ENCODE peak calls at places on chromosomes 2 and 18, in five cellular contexts. One of them, this sample, is unnamed. For H3K36me3 and H3K9me3, the result is how much of the 10 kb centered on the place peaks cover.

GRCh38 chr2:96727431-96727830 is 12.4 kb downstream of the LMAN2L start:
- DNase-seq in tibial nerve: no peak
- DNase-seq in uterus: no peak
- DNase-seq in gastrocnemius medialis: no peak
- DNase-seq in NT2/D1: no peak
- DNase-seq in this sample: no peak

GRCh38 chr2:109722026-109722425 is 72.1 kb upstream of the RGPD5 start:
- DNase-seq in NT2/D1: no peak
- DNase-seq in tibial nerve: no peak
- DNase-seq in uterus: no peak
- DNase-seq in gastrocnemius medialis: no peak
- DNase-seq in this sample: peak

GRCh38 chr2:40642261-40642660 is 190.4 kb upstream of the SLC8A1 start:
- DNase-seq in NT2/D1: no peak
- DNase-seq in tibial nerve: no peak
- DNase-seq in uterus: no peak
- DNase-seq in gastrocnemius medialis: no peak
- DNase-seq in this sample: no peak

GRCh38 chr18:1012775-1013174 is 108.1 kb downstream of the ADCYAP1 start:
- DNase-seq in tibial nerve: no peak
- DNase-seq in gastrocnemius medialis: no peak
- DNase-seq in uterus: no peak
- DNase-seq in NT2/D1: no peak
- DNase-seq in this sample: no peak

GRCh38 chr2:30287190-30287589 is 55.9 kb downstream of the LBH start:
- DNase-seq in uterus: no peak
- DNase-seq in gastrocnemius medialis: no peak
- DNase-seq in tibial nerve: no peak
- DNase-seq in NT2/D1: no peak
- DNase-seq in this sample: no peak

GRCh38 chr2:7795358-7796199 is 878.4 kb downstream of the RNF144A start:
- DNase-seq in tibial nerve: no peak
- DNase-seq in NT2/D1: no peak
- DNase-seq in uterus: no peak
- DNase-seq in gastrocnemius medialis: no peak
- DNase-seq in this sample: no peak

GRCh38 chr18:77218642-77219041 is 31.0 kb upstream of the GALR1 start:
- DNase-seq in tibial nerve: no peak
- DNase-seq in NT2/D1: no peak
- DNase-seq in gastrocnemius medialis: no peak
- DNase-seq in uterus: no peak
- DNase-seq in this sample: no peak

GRCh38 chr2:240236217-240237111 is 96.0 kb upstream of the OTOS start:
- DNase-seq in uterus: no peak
- DNase-seq in gastrocnemius medialis: peak
- DNase-seq in tibial nerve: peak
- DNase-seq in NT2/D1: no peak
- DNase-seq in this sample: no peak

GRCh38 chr2:232575404-232575746 is 24.9 kb downstream of the EIF4E2 start:
- DNase-seq in NT2/D1: no peak
- DNase-seq in uterus: no peak
- DNase-seq in gastrocnemius medialis: no peak
- DNase-seq in tibial nerve: no peak
- DNase-seq in this sample: no peak

GRCh38 chr2:232574674-232575403 is 24.4 kb downstream of the EIF4E2 start:
- DNase-seq in uterus: no peak
- DNase-seq in NT2/D1: no peak
- DNase-seq in gastrocnemius medialis: peak
- DNase-seq in tibial nerve: no peak
- DNase-seq in this sample: no peak

GRCh38 chr2:232571026-232571474 is 20.6 kb downstream of the EIF4E2 start:
- DNase-seq in tibial nerve: no peak
- DNase-seq in NT2/D1: no peak
- DNase-seq in uterus: no peak
- DNase-seq in gastrocnemius medialis: no peak
- DNase-seq in this sample: no peak

GRCh38 chr2:232573042-232573441 is 22.6 kb downstream of the EIF4E2 start:
- DNase-seq in tibial nerve: no peak
- DNase-seq in uterus: no peak
- DNase-seq in gastrocnemius medialis: no peak
- DNase-seq in NT2/D1: no peak
- DNase-seq in this sample: no peak

DNA sequence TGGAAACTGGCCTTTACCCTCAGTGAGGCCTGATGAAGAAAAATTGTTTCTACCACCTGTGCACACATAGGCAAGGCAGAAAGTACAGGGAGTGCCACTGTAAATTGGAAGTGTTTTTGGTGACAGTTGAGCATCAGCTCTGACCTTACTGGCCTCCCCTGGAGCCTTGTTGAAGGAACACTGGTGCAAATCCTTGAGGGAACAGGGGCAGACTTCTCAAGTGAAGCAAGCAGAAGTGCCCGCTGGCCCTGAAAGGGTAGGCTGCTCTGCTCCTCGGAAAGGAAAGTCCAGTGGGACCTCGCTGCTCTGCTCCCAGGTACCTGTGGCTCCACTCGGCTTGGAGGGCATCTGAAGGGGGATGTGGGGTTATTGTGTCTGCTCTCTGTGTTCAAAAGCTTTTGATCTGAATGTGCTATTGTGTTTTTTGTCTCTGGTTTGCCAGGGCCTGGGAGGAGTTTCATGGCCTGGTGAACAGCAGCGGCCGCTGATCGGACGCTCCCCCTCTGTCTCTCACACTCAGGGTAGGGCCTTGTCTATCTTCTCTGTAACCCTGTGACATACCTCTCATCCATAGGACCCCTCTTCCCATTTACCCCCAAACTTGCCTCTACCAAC is 23.4 kb downstream of the EIF4E2 start:
- DNase-seq in uterus: no peak
- DNase-seq in NT2/D1: no peak
- DNase-seq in tibial nerve: no peak
- DNase-seq in gastrocnemius medialis: peak
- DNase-seq in this sample: no peak
- H3K36me3 ChIP-seq in uterus: under half
- H3K36me3 ChIP-seq in NT2/D1: half or more
- H3K36me3 ChIP-seq in tibial nerve: under half
- H3K36me3 ChIP-seq in gastrocnemius medialis: under half
- H3K36me3 ChIP-seq in this sample: under half

DNA sequence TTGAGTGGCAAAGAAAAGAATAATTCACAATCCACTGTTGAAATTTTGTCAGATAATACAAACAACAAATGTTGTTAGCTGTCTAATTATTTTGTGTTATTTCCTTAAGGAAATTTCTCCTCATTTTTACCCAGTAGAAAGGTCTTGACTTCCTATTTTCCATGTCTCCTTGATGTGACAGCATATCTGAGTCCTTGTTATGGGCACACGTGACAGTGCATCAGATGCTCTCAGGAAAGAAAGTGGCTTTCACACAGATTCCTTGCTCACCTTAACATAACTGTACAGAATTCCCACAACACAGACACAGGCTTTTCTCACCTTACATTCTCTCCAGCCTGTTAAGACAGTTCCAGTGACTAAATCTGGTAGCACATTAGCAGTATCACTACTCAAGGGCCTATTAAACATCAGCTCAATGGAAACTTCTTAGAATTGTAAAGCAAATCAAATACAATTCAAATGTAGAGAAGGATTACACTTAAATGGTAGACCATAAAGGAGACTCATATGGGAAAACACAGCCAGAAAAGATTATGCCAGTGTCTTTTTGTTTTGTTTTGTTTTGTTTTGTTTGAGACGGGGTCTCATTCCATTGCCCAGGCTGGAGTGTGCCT is 30.2 kb upstream of the GPR55 start:
- DNase-seq in NT2/D1: no peak
- DNase-seq in uterus: no peak
- DNase-seq in gastrocnemius medialis: no peak
- DNase-seq in tibial nerve: no peak
- DNase-seq in this sample: no peak
- H3K9me3 ChIP-seq in NT2/D1: under half
- H3K9me3 ChIP-seq in uterus: under half
- H3K9me3 ChIP-seq in gastrocnemius medialis: under half
- H3K9me3 ChIP-seq in tibial nerve: under half
- H3K9me3 ChIP-seq in this sample: under half

DNA sequence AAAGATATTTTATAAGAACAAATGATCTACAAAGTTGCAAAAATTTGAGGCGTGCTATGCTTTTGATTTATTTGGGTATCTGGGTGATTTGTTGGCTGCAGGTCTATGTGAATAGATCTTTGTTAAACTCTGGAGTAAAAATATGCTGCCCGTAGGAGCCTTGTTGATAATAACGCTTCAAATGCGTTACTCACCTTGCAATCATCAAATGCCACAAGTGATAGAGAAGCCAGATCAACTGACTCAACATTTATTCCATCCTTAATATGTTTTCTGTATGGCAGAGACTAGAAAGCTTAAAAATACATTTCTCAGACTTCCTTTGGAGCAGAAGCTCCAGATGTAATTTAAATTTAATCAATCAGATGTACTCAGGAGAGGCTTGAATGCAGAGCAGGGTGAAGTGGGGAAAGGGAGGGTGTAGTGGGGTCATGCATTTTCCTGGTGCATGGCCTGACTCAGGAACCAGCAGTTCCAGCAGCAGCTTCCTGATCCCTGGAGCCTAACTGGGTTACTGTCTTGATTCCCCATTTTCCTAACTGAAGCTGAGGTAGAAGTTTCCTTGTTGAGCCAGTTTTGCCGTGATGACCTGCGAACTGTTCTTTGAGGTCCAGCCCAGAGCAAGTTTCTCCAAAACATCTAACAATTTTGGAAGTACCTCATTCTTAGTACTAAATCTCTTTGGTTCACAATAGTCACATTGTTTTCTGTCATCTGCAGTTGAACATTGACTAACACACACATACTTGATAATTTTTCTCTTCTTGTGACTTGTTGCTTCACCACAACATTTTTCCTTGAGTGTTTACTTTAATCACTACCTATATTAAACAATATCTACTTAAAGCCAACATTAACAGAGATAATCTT is 284.7 kb upstream of the CWC22 start:
- DNase-seq in gastrocnemius medialis: no peak
- DNase-seq in NT2/D1: no peak
- DNase-seq in tibial nerve: no peak
- DNase-seq in uterus: no peak
- DNase-seq in this sample: peak
- H3K4me3 ChIP-seq in gastrocnemius medialis: no peak
- H3K4me3 ChIP-seq in NT2/D1: no peak
- H3K4me3 ChIP-seq in tibial nerve: no peak
- H3K4me3 ChIP-seq in uterus: no peak
- H3K4me3 ChIP-seq in this sample: no peak

DNA sequence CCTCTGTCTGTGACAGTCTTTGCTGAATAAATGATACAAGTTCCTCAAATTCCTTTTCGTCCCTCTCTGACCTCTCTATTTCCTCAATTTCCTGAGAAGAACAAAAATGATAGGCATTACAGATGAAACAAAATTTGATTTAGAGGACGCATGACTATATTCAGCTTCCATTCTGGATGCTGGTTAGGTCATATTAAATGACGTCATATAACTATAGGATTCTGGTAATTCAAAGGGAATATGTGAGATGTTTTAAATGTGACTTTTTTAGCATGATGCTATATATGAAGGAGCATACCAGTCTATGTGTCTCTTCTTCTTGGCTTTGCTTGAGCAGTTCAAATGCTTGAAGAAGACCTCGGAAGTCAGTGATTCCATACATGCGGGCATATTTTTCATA is 102.3 kb downstream of the TTN start:
- DNase-seq in tibial nerve: no peak
- DNase-seq in NT2/D1: no peak
- DNase-seq in uterus: no peak
- DNase-seq in gastrocnemius medialis: no peak
- DNase-seq in this sample: no peak
- H3K36me3 ChIP-seq in tibial nerve: under half
- H3K36me3 ChIP-seq in NT2/D1: under half
- H3K36me3 ChIP-seq in uterus: under half
- H3K36me3 ChIP-seq in gastrocnemius medialis: half or more
- H3K36me3 ChIP-seq in this sample: under half

GRCh38 chr18:78722391-78722790 is 257.2 kb upstream of the SALL3 start:
- DNase-seq in uterus: no peak
- DNase-seq in gastrocnemius medialis: no peak
- DNase-seq in NT2/D1: no peak
- DNase-seq in tibial nerve: no peak
- DNase-seq in this sample: no peak

GRCh38 chr18:78724214-78724834 is 255.3 kb upstream of the SALL3 start:
- DNase-seq in NT2/D1: no peak
- DNase-seq in gastrocnemius medialis: no peak
- DNase-seq in uterus: no peak
- DNase-seq in tibial nerve: no peak
- DNase-seq in this sample: no peak

GRCh38 chr18:78721281-78721949 is 258.2 kb upstream of the SALL3 start:
- DNase-seq in uterus: no peak
- DNase-seq in tibial nerve: no peak
- DNase-seq in gastrocnemius medialis: no peak
- DNase-seq in NT2/D1: no peak
- DNase-seq in this sample: no peak

GRCh38 chr18:78721986-78722385 is 257.6 kb upstream of the SALL3 start:
- DNase-seq in gastrocnemius medialis: no peak
- DNase-seq in NT2/D1: no peak
- DNase-seq in uterus: no peak
- DNase-seq in tibial nerve: no peak
- DNase-seq in this sample: no peak

GRCh38 chr18:78722959-78723706 is 256.5 kb upstream of the SALL3 start:
- DNase-seq in tibial nerve: no peak
- DNase-seq in gastrocnemius medialis: no peak
- DNase-seq in uterus: peak
- DNase-seq in NT2/D1: no peak
- DNase-seq in this sample: no peak
- H3K9me3 ChIP-seq in tibial nerve: under half
- H3K9me3 ChIP-seq in gastrocnemius medialis: under half
- H3K9me3 ChIP-seq in uterus: under half
- H3K9me3 ChIP-seq in NT2/D1: under half
- H3K9me3 ChIP-seq in this sample: under half

GRCh38 chr2:128746356-128746755 is 427.7 kb upstream of the HS6ST1 start:
- DNase-seq in tibial nerve: no peak
- DNase-seq in uterus: no peak
- DNase-seq in gastrocnemius medialis: no peak
- DNase-seq in NT2/D1: no peak
- DNase-seq in this sample: no peak
- H3K4me3 ChIP-seq in tibial nerve: no peak
- H3K4me3 ChIP-seq in uterus: no peak
- H3K4me3 ChIP-seq in gastrocnemius medialis: no peak
- H3K4me3 ChIP-seq in NT2/D1: no peak
- H3K4me3 ChIP-seq in this sample: no peak

DNA sequence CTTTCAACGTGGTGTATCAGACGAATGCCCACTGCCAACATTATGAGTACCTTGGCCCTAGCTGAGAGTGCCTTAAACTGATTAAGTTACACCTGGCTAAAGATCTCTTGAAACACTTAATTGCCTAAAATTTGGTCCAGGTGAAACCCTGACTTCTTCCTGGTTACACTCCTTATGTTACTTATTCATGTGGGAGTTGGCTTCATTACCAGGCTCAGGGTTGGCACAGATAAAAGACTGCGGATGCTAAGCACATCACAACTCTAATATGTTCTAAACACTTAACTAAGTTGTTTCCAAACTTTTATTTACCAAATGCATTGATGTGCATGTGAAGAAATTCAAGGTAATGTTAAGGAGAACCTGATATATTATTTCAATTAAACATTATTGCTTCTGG is 298.9 kb downstream of the TCF4 start:
- DNase-seq in NT2/D1: no peak
- DNase-seq in gastrocnemius medialis: no peak
- DNase-seq in tibial nerve: no peak
- DNase-seq in uterus: no peak
- DNase-seq in this sample: no peak
- H3K36me3 ChIP-seq in NT2/D1: under half
- H3K36me3 ChIP-seq in gastrocnemius medialis: under half
- H3K36me3 ChIP-seq in tibial nerve: under half
- H3K36me3 ChIP-seq in uterus: under half
- H3K36me3 ChIP-seq in this sample: under half

GRCh38 chr2:2703127-2703526 is 372.1 kb upstream of the MYT1L start:
- DNase-seq in NT2/D1: no peak
- DNase-seq in uterus: no peak
- DNase-seq in gastrocnemius medialis: no peak
- DNase-seq in tibial nerve: no peak
- DNase-seq in this sample: no peak
- H3K9me3 ChIP-seq in NT2/D1: under half
- H3K9me3 ChIP-seq in uterus: under half
- H3K9me3 ChIP-seq in gastrocnemius medialis: under half
- H3K9me3 ChIP-seq in tibial nerve: under half
- H3K9me3 ChIP-seq in this sample: under half